ENCODE peak calls at places on chromosomes 2 and 18, in four cellular contexts. R is MM.1S, M is body of pancreas, U is left lung. Y is an unnamed sample.

GRCh38 chr18:3585656-3586509 is 135.9 kb downstream of the TGIF1 start:
- DNase-seq in M (peak), U (peak), R (peak), Y (no peak)

GRCh38 chr18:70044626-70045025 is 97.0 kb upstream of the CD226 start:
- DNase-seq in M (no peak), U (no peak), R (no peak), Y (no peak)

GRCh38 chr18:51802589-51802988 is 537.4 kb upstream of the DCC start:
- DNase-seq in R (no peak), U (no peak), M (no peak), Y (no peak)

GRCh38 chr2:98985905-98986666 is 50.1 kb upstream of the CRACDL start:
- DNase-seq in R (no peak), M (no peak), U (no peak), Y (no peak)

GRCh38 chr18:77166523-77166922 is 33.9 kb upstream of the MBP start:
- DNase-seq in M (no peak), R (no peak), U (no peak), Y (no peak)

GRCh38 chr2:239544141-239544800 is 143.5 kb upstream of the HDAC4 start:
- DNase-seq in U (no peak), M (no peak), R (no peak), Y (no peak)

GRCh38 chr2:127623388-127624320 is 22.3 kb upstream of the GPR17 start:
- DNase-seq in U (peak), R (no peak), M (peak), Y (peak)

GRCh38 chr2:109238580-109238979 is 109.6 kb downstream of the SH3RF3 start:
- DNase-seq in U (peak), R (peak), M (peak), Y (no peak)

GRCh38 chr18:48728204-48728833 is 189.5 kb downstream of the CTIF start:
- DNase-seq in M (no peak), R (no peak), U (peak), Y (no peak)

GRCh38 chr2:43743706-43744105 is 30.1 kb upstream of the DYNC2LI1 start:
- DNase-seq in U (no peak), M (no peak), R (no peak), Y (no peak)

GRCh38 chr2:58073008-58073407 is 26.4 kb downstream of the VRK2 start:
- DNase-seq in U (no peak), R (no peak), M (no peak), Y (no peak)

GRCh38 chr2:72757177-72757775 is 68.6 kb downstream of the EXOC6B start:
- DNase-seq in R (no peak), U (no peak), M (peak), Y (no peak)

GRCh38 chr2:229910832-229911412 is 10.9 kb downstream of the TRIP12 start:
- DNase-seq in U (no peak), R (peak), M (peak), Y (no peak)

GRCh38 chr2:206154197-206154596 is 5.0 kb downstream of the NDUFS1 start:
- DNase-seq in U (no peak), M (no peak), R (no peak), Y (no peak)

GRCh38 chr2:62768615-62769014 is 63.1 kb downstream of the EHBP1 start:
- DNase-seq in R (no peak), U (no peak), M (no peak), Y (no peak)

GRCh38 chr2:206982360-206982759 is 43.0 kb downstream of the CPO start:
- DNase-seq in M (no peak), R (no peak), U (no peak), Y (no peak)

GRCh38 chr18:36492604-36493329 is 195.3 kb downstream of the FHOD3 start:
- DNase-seq in M (no peak), R (no peak), U (no peak), Y (no peak)

GRCh38 chr18:13217466-13217961 is 1.0 kb upstream of the LDLRAD4 start:
- DNase-seq in R (peak), U (no peak), M (peak), Y (peak)

GRCh38 chr2:3126171-3126685 is 251.4 kb downstream of the EIPR1 start:
- DNase-seq in M (no peak), R (no peak), U (no peak), Y (peak)

GRCh38 chr18:78814321-78814720 is 165.3 kb upstream of the SALL3 start:
- DNase-seq in U (peak), M (no peak), R (no peak), Y (no peak)

GRCh38 chr2:5528741-5529140 is 163.4 kb upstream of the SOX11 start:
- DNase-seq in U (no peak), R (no peak), M (no peak), Y (no peak)

GRCh38 chr2:150688016-150688415 is 200.5 kb upstream of the RND3 start:
- DNase-seq in M (no peak), U (no peak), R (no peak), Y (no peak)

GRCh38 chr2:17079262-17079661 is 413.6 kb upstream of the CYRIA start:
- DNase-seq in M (no peak), U (no peak), R (no peak), Y (no peak)

GRCh38 chr2:115739574-115739973 is 1297.1 kb downstream of the DPP10 start:
- DNase-seq in M (peak), R (no peak), U (no peak), Y (no peak)

GRCh38 chr2:235055891-235056516 is 104.2 kb downstream of the SH3BP4 start:
- DNase-seq in M (peak), U (no peak), R (no peak), Y (no peak)

GRCh38 chr2:25677877-25678276 is 4.5 kb upstream of the DTNB start:
- DNase-seq in R (no peak), U (no peak), M (no peak), Y (no peak)

GRCh38 chr2:25673170-25674002 is at the start of gene DTNB:
- DNase-seq in U (peak), M (peak), R (peak), Y (peak)

GRCh38 chr2:25671622-25672021 is 1.8 kb downstream of the DTNB start:
- DNase-seq in M (peak), R (no peak), U (no peak), Y (no peak)

GRCh38 chr2:25672500-25673169 is 742 bp downstream of the DTNB start:
- DNase-seq in M (peak), R (peak), U (peak), Y (no peak)

GRCh38 chr2:25674003-25674362 is 606 bp upstream of the DTNB start:
- DNase-seq in U (no peak), R (no peak), M (no peak), Y (no peak)
- H3K27ac ChIP-seq in U (peak), R (no peak), M (peak), Y (peak)

DNA sequence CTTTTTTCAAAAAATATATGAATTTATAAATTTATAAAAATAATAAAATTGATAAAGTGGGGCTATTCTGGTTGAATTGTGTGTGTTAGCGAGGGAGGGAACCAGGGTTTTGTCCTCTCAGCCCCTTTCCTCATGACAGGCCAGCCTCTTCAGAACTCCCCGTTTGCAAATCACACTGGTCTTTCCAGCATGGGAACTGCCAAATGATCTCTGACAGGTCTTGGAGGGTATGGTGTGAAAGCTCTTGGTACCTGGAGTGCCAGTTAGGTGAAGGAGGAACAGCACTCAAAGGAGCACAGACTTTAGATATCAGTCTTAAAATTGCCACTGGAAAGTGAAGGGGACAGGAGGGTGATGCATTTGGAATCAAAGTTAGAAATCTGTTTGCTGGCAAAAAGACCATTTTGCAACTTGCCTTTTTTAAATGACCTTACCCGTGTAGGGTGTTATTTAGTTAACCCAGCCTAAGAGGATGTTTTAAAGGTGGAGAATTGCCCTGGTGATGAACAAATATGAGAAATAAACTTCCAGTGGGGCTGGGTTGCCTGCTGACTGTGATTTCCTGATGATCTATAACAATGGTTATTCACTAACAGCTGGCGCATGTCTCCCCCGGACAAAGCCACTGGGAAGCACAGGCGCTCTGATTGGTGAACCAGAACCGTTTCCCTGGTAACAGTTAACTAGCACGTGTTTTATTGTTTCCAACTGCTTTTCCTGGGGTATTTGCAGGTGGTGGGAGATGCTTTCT is 85.3 kb upstream of the EFEMP1 start:
- DNase-seq in U (peak), M (peak), R (no peak), Y (no peak)
- TF ChIP-seq CTCF in U (no peak), M (no peak), R (no peak), Y (no peak)

GRCh38 chr2:33131820-33132219 is 185.1 kb downstream of the LTBP1 start:
- DNase-seq in U (no peak), R (no peak), M (no peak), Y (no peak)

GRCh38 chr2:33134764-33135560 is 188.2 kb downstream of the LTBP1 start:
- DNase-seq in R (no peak), M (no peak), U (no peak), Y (no peak)

GRCh38 chr2:33135645-33136044 is 188.9 kb downstream of the LTBP1 start:
- DNase-seq in M (no peak), R (no peak), U (no peak), Y (no peak)

GRCh38 chr2:33134086-33134763 is 187.5 kb downstream of the LTBP1 start:
- DNase-seq in R (no peak), U (peak), M (peak), Y (peak)

DNA sequence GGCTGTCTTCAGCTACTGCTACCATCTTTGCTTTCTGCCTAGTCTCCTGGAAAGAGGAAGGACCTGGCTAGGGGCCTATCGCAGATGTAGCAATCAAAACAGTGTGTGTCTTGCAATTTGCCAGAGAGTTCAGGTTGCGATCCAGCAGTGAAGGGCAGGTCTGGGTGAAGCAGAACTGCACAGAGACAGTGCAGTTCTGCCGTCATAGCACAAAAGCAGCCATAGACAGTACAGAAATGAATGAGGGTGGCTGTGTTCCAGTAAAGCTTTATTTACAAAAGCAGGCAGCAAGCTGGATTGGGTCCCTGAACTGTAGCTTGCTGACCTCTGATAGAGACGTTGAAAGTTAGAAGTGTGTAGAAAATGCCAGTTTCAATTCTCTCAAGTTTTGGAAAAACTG is 186.7 kb downstream of the LTBP1 start:
- DNase-seq in R (no peak), M (peak), U (no peak), Y (no peak)
- H3K27ac ChIP-seq in R (no peak), M (no peak), U (peak), Y (peak)

GRCh38 chr2:38228753-38229152 is 148.3 kb downstream of the ATL2 start:
- DNase-seq in M (no peak), R (no peak), U (no peak), Y (no peak)

GRCh38 chr2:38232454-38232853 is 144.6 kb downstream of the ATL2 start:
- DNase-seq in M (no peak), R (no peak), U (no peak), Y (no peak)

GRCh38 chr2:38237311-38237710 is 139.8 kb downstream of the ATL2 start:
- DNase-seq in M (no peak), R (no peak), U (no peak), Y (no peak)

GRCh38 chr2:38230756-38231155 is 146.3 kb downstream of the ATL2 start:
- DNase-seq in U (no peak), M (no peak), R (no peak), Y (no peak)

GRCh38 chr2:38233231-38233983 is 143.7 kb downstream of the ATL2 start:
- DNase-seq in M (no peak), U (no peak), R (no peak), Y (no peak)
- TF ChIP-seq CTCF in M (no peak), U (no peak), R (no peak), Y (no peak)

GRCh38 chr2:18910843-18911242 is 321.5 kb upstream of the NT5C1B start:
- DNase-seq in R (no peak), U (no peak), M (no peak), Y (no peak)
- H3K27ac ChIP-seq in R (no peak), U (no peak), M (no peak), Y (no peak)

GRCh38 chr18:24731981-24732380 is 271.5 kb downstream of the HRH4 start:
- DNase-seq in M (no peak), R (no peak), U (no peak), Y (no peak)

GRCh38 chr18:24725644-24726043 is 265.2 kb downstream of the HRH4 start:
- DNase-seq in M (no peak), R (no peak), U (no peak), Y (no peak)

GRCh38 chr18:24731158-24731557 is 270.7 kb downstream of the HRH4 start:
- DNase-seq in U (no peak), M (no peak), R (no peak), Y (no peak)

GRCh38 chr18:24726727-24727539 is 266.5 kb downstream of the HRH4 start:
- DNase-seq in R (peak), U (peak), M (peak), Y (no peak)

GRCh38 chr18:24727685-24728084 is 267.2 kb downstream of the HRH4 start:
- DNase-seq in M (no peak), R (no peak), U (no peak), Y (no peak)
- TF ChIP-seq CTCF in M (no peak), R (peak), U (no peak), Y (no peak)

GRCh38 chr2:159098374-159098773 is 129.9 kb downstream of the TANC1 start:
- DNase-seq in M (no peak), U (no peak), R (no peak), Y (no peak)
- H3K27ac ChIP-seq in M (peak), U (peak), R (no peak), Y (peak)

GRCh38 chr2:162890690-162891311 is 52.2 kb upstream of the KCNH7 start:
- DNase-seq in R (peak), M (peak), U (no peak), Y (no peak)
- TF ChIP-seq CTCF in R (peak), M (peak), U (peak), Y (no peak)

GRCh38 chr2:11320698-11321492 is 23.5 kb downstream of the ROCK2 start:
- DNase-seq in U (no peak), R (no peak), M (no peak), Y (no peak)
- H3K27ac ChIP-seq in U (no peak), R (no peak), M (no peak), Y (no peak)